ENCODE peak calls at places on chromosomes 6 and 20, in five cellular contexts. A, B, E, M and V are unnamed samples.

GRCh38 chr20:22382742-22383141 is 201.6 kb downstream of the FOXA2 start:
- DNase-seq in A (no peak), B (no peak), E (no peak), M (no peak), V (no peak)

GRCh38 chr6:41648921-41649320 is 10.7 kb downstream of the MDFI start:
- DNase-seq in A (no peak), B (no peak), E (no peak), M (no peak), V (no peak)

GRCh38 chr6:28980797-28981390 is 24.2 kb downstream of the ZNF311 start:
- DNase-seq in A (peak), B (peak), E (no peak), M (peak), V (peak)

GRCh38 chr6:23016701-23017100 is 447.3 kb downstream of the HDGFL1 start:
- DNase-seq in A (no peak), B (no peak), E (no peak), M (peak), V (no peak)

GRCh38 chr20:47350181-47350550 is 6.3 kb downstream of the ZMYND8 start:
- DNase-seq in A (no peak), B (no peak), E (no peak), M (no peak), V (no peak)

GRCh38 chr6:40417031-40417430 is 170.1 kb downstream of the LRFN2 start:
- DNase-seq in A (no peak), B (no peak), E (no peak), M (no peak), V (no peak)

GRCh38 chr20:47038581-47039560 is 144.2 kb downstream of the EYA2 start:
- DNase-seq in A (no peak), B (no peak), E (no peak), M (no peak), V (no peak)

GRCh38 chr6:159853735-159854134 is 37.1 kb upstream of the MAS1 start:
- DNase-seq in A (no peak), B (no peak), E (no peak), M (no peak), V (no peak)

GRCh38 chr6:168005796-168006195 is 8.3 kb downstream of the KIF25 start:
- DNase-seq in A (no peak), B (no peak), E (no peak), M (no peak), V (no peak)

GRCh38 chr20:38452880-38453624 is 17.9 kb upstream of the SNHG17 start:
- DNase-seq in A (no peak), B (no peak), E (no peak), M (no peak), V (peak)

GRCh38 chr20:25521382-25521781 is 63.9 kb downstream of the NINL start:
- DNase-seq in A (no peak), B (no peak), E (no peak), M (no peak), V (no peak)

GRCh38 chr6:162899148-162899547 is 171.4 kb downstream of the PACRG start:
- DNase-seq in A (no peak), B (no peak), E (no peak), M (no peak), V (no peak)

GRCh38 chr6:56574292-56574691 is 68.4 kb downstream of the DST start:
- DNase-seq in A (no peak), B (no peak), E (no peak), M (no peak), V (no peak)

GRCh38 chr20:62476074-62476838 is 461 bp upstream of the GATA5 start:
- DNase-seq in A (peak), B (no peak), E (no peak), M (no peak), V (no peak)

GRCh38 chr6:15507746-15508145 is 155.1 kb downstream of the DTNBP1 start:
- DNase-seq in A (no peak), B (no peak), E (no peak), M (no peak), V (no peak)

GRCh38 chr6:31940256-31940664 is 5.6 kb upstream of the CFB start:
- DNase-seq in A (no peak), B (no peak), E (no peak), M (no peak), V (no peak)

GRCh38 chr6:20711518-20711917 is 177.3 kb downstream of the CDKAL1 start:
- DNase-seq in A (no peak), B (no peak), E (no peak), M (no peak), V (no peak)

GRCh38 chr6:14440215-14440890 is 322.8 kb downstream of the CD83 start:
- DNase-seq in A (no peak), B (no peak), E (peak), M (no peak), V (no peak)

GRCh38 chr20:24359306-24359705 is 110.1 kb upstream of the SYNDIG1 start:
- DNase-seq in A (peak), B (no peak), E (no peak), M (no peak), V (no peak)

GRCh38 chr6:111591901-111592461 is 13.7 kb downstream of the TRAF3IP2 start:
- DNase-seq in A (no peak), B (no peak), E (peak), M (peak), V (no peak)

GRCh38 chr6:151351731-151352130 is 39.6 kb downstream of the ZBTB2 start:
- DNase-seq in A (no peak), B (no peak), E (no peak), M (no peak), V (no peak)